ENCODE peak calls at places on chromosomes 3 and 15, in five cellular contexts. V, O, A, M and S are unnamed samples.

GRCh38 chr3:63874769-63875168 is 11.1 kb downstream of the ATXN7 start:
- DNase-seq in O (no peak), A (no peak), V (no peak), M (no peak), S (no peak)

GRCh38 chr3:47414161-47414564 is 33.3 kb downstream of the PTPN23 start:
- DNase-seq in V (no peak), M (no peak), A (no peak), O (no peak), S (no peak)

GRCh38 chr3:125643127-125643526 is 47.8 kb upstream of the OSBPL11 start:
- DNase-seq in M (no peak), V (no peak), A (no peak), O (no peak), S (no peak)

GRCh38 chr15:93830221-93830765 is 401.1 kb upstream of the MCTP2 start:
- DNase-seq in A (no peak), V (no peak), O (no peak), M (no peak), S (no peak)

GRCh38 chr3:14440531-14441239 is 38.3 kb downstream of the SLC6A6 start:
- DNase-seq in M (no peak), V (no peak), A (no peak), O (no peak), S (no peak)

GRCh38 chr3:1092061-1092460 is 763 bp upstream of the CNTN6 start:
- DNase-seq in V (no peak), O (no peak), M (no peak), A (no peak), S (no peak)

GRCh38 chr15:79475312-79475711 is 43.2 kb downstream of the MINAR1 start:
- DNase-seq in V (no peak), M (no peak), A (no peak), O (no peak), S (no peak)

GRCh38 chr3:106065831-106066230 is 197.0 kb upstream of the CBLB start:
- DNase-seq in M (no peak), V (no peak), A (no peak), O (no peak), S (no peak)

GRCh38 chr3:142886938-142887337 is 1.9 kb downstream of the PCOLCE2 start:
- DNase-seq in O (no peak), A (no peak), V (peak), M (no peak), S (no peak)

GRCh38 chr3:194046995-194047681 is 88.8 kb upstream of the HES1 start:
- DNase-seq in V (no peak), O (no peak), M (no peak), A (peak), S (no peak)

GRCh38 chr3:114404590-114404989 is 110.8 kb downstream of the TIGIT start:
- DNase-seq in O (no peak), V (peak), A (no peak), M (peak), S (no peak)

DNA sequence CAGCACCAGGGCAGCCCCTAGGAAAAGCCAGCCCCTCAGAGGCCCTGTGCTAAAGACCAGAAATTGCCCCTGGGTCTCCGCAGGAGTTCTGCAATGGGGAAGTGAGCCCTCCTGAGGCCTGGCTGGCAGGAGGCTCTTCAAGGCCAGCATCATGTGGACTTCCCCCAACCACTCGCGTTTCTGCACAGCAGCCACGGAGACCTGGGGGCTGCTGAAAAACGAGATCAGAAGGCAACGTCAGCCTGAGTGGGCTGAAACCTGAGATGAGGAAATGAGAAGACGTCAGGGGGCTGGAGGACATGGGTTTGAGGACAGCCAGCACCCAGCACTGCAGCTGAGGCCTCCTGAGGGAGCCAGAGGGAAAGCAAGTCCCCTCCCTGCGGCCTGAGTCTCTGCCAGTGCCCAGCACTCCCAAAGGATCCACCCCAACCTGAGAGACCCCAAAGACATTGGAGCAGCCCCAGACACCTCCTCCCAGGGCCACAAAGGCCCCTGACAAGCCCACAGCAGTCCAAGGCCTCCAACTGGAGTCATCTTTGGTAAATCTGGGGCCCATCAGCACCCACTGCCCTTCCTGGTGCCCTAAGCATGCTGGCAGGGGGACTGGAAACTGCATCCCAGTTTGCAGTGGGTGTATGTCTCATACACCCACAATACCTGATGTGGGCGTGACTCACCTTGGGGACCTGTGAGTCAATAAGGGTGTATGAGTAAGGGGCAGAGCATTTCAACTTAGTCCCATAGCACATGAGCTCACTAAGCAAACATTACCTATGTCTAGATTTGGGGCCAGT is 29.2 kb upstream of the CYP11A1 start:
- DNase-seq in A (no peak), V (peak), O (no peak), M (peak), S (no peak)
- H3K4me3 ChIP-seq in A (no peak), V (no peak), O (no peak), M (peak), S (no peak)

GRCh38 chr15:58065011-58065444 is 483 bp downstream of the ALDH1A2 start:
- DNase-seq in O (no peak), V (no peak), M (no peak), A (peak), S (no peak)
- H3K4me3 ChIP-seq in O (no peak), V (no peak), M (no peak), A (peak), S (peak)

DNA sequence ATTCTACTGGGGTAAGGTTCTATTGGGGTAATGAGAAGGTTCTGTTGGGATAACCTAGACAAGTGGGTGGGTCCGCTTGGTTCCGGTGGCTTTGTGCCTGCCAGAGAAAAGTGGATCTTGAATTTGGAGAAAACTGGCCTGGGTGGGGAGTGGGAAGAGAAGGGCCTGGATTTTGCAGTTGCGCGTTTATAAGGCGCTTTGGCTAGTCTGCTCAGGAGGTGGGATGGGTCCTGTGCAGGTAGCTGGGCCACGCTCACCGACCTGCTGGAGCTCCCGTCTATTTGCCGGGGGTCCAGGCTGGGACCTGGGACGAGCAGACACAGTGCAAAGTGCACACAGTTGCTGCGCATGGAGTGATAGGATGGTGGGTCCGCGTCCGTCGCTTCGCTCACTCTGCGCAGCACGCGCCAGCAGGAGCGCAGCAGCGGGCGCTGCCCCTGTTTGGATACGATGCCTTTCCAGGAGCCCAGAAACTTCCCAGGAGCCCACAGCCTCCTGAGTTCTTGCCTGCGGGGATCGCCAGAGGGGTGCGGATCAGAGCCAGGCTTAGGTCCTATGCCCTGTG is 1.3 kb upstream of the AP3B2 start:
- DNase-seq in V (no peak), M (no peak), O (no peak), A (no peak), S (no peak)
- H3K4me3 ChIP-seq in V (no peak), M (no peak), O (no peak), A (no peak), S (no peak)

GRCh38 chr3:20574746-20575145 is 388.7 kb upstream of the SGO1 start:
- DNase-seq in O (peak), M (no peak), A (peak), V (peak), S (no peak)

GRCh38 chr3:20576228-20576627 is 390.2 kb upstream of the SGO1 start:
- DNase-seq in A (no peak), M (no peak), O (no peak), V (no peak), S (no peak)

GRCh38 chr3:20572473-20572872 is 386.5 kb upstream of the SGO1 start:
- DNase-seq in O (no peak), A (no peak), V (no peak), M (no peak), S (no peak)

GRCh38 chr3:20573175-20573574 is 387.2 kb upstream of the SGO1 start:
- DNase-seq in M (no peak), O (no peak), V (peak), A (no peak), S (no peak)

DNA sequence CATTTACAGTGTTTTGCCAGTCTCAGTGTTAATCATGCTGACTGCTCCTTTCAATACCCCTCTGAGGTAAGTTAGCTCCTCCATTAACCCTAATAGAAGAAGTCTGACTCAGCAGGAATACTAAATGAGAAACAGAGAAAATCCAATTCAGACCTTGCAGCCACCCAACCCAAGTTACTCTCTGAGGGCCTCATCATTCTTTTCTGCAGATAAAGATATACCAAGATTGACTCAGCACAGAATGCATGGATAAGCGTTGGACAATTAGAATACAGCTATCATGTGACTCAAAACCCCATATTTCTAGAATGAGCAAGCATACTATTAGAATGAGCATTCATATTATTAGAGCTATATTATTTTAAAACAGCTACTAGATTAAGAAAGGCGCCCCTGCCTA is 389.1 kb upstream of the SGO1 start:
- DNase-seq in A (no peak), V (peak), M (no peak), O (peak), S (no peak)
- H3K4me3 ChIP-seq in A (no peak), V (no peak), M (no peak), O (no peak), S (no peak)

GRCh38 chr3:21446027-21446426 is 305.0 kb downstream of the ZNF385D start:
- DNase-seq in M (no peak), O (no peak), A (no peak), V (no peak), S (no peak)
- H3K4me3 ChIP-seq in M (no peak), O (no peak), A (no peak), V (no peak), S (no peak)

DNA sequence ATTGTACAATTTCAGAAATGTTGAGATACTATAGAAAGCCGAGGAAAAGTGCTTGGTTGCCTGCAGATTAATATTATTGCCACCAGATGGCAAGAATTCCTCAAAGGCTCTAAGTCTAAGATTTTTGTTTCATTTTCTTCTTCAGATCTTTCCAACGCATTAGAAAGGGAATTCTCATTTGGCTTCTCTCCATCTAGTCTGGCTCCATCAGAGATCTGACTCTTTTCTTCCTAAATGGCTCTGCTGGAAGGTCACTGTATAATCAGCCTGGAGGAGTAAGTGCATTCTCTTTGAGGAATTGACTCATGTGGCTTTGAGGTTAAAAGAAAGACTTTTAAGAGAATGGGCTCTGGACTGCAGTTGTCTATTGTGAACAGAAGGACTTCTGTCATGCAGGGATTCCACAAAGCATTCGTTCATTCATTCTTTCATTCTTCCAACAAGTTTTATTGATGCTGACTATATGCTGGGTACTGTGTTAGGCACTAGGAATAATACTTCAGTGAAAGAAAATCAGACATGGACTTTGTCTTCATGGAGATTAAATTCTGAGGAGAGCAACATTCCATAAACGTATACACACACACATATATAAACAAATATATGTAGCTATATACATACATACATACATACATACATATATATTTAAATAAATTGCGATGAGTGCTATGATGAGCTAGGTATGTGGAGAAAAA is 55.3 kb downstream of the SLC28A2 start:
- DNase-seq in M (peak), O (peak), V (peak), A (peak), S (no peak)
- H3K4me3 ChIP-seq in M (peak), O (peak), V (no peak), A (peak), S (no peak)

GRCh38 chr3:27130796-27131195 is 238.4 kb downstream of the NEK10 start:
- DNase-seq in V (no peak), M (no peak), A (no peak), O (no peak), S (no peak)

GRCh38 chr3:27125821-27126501 is 243.2 kb downstream of the NEK10 start:
- DNase-seq in O (no peak), M (no peak), A (no peak), V (no peak), S (no peak)

GRCh38 chr3:27127879-27128278 is 241.3 kb downstream of the NEK10 start:
- DNase-seq in A (no peak), O (no peak), M (no peak), V (no peak), S (no peak)

GRCh38 chr3:27133062-27133461 is 236.1 kb downstream of the NEK10 start:
- DNase-seq in V (no peak), M (no peak), A (no peak), O (no peak), S (no peak)

GRCh38 chr3:27127195-27127594 is 242.0 kb downstream of the NEK10 start:
- DNase-seq in O (no peak), M (no peak), V (no peak), A (no peak), S (no peak)
- H3K4me3 ChIP-seq in O (no peak), M (no peak), V (no peak), A (no peak), S (no peak)

GRCh38 chr3:131216801-131217200 is 164.8 kb upstream of the NUDT16 start:
- DNase-seq in A (no peak), V (peak), O (no peak), M (peak), S (no peak)
- H3K4me3 ChIP-seq in A (no peak), V (no peak), O (no peak), M (peak), S (no peak)

GRCh38 chr3:67686067-67686466 is 31.7 kb upstream of the SUCLG2 start:
- DNase-seq in A (no peak), V (no peak), O (no peak), M (no peak), S (no peak)
- H3K4me3 ChIP-seq in A (no peak), V (no peak), O (no peak), M (no peak), S (no peak)